ENCODE peak calls at places on chromosomes 6 and 20, in five cellular contexts. G is IMR-90, O is endothelial cell of umbilical vein, L is HepG2, T is heart left ventricle. D is an unnamed sample.

GRCh38 chr6:12482386-12482785 is 192.2 kb downstream of the EDN1 start:
- DNase-seq in G (no peak), O (peak; percentile 24), L (no peak), T (no peak), D (no peak)

GRCh38 chr6:34487536-34487935 is 21.7 kb downstream of the PACSIN1 start:
- DNase-seq in G (no peak), O (no peak), L (no peak), T (no peak), D (no peak)

GRCh38 chr20:11067359-11067758 is 393.6 kb upstream of the JAG1 start:
- DNase-seq in G (no peak), O (no peak), L (no peak), T (no peak), D (no peak)

GRCh38 chr6:53634184-53634631 is 31.3 kb downstream of the KLHL31 start:
- DNase-seq in G (no peak), O (no peak), L (peak; percentile 85), T (no peak), D (no peak)

GRCh38 chr6:75096986-75097385 is 108.9 kb downstream of the COL12A1 start:
- DNase-seq in G (no peak), O (no peak), L (no peak), T (no peak), D (no peak)

GRCh38 chr6:117432273-117432672 is 6.5 kb upstream of the ROS1 start:
- DNase-seq in G (no peak), O (no peak), L (no peak), T (no peak), D (no peak)

GRCh38 chr20:56483970-56484369 is 15.5 kb downstream of the RTF2 start:
- DNase-seq in G (no peak), O (no peak), L (no peak), T (no peak), D (no peak)

GRCh38 chr6:10429638-10430427 is 15.0 kb upstream of the TFAP2A start:
- DNase-seq in G (peak; percentile 52), O (peak; percentile 65), L (peak; percentile 50), T (no peak), D (no peak)

GRCh38 chr6:66699385-66699784 is 992.4 kb upstream of the EYS start:
- DNase-seq in G (no peak), O (no peak), L (no peak), T (no peak), D (no peak)

GRCh38 chr6:152173321-152173720 is 365.8 kb downstream of the ESR1 start:
- DNase-seq in G (no peak), O (no peak), L (no peak), T (no peak), D (no peak)

GRCh38 chr6:109498049-109498448 is 15.0 kb upstream of the ZBTB24 start:
- DNase-seq in G (no peak), O (no peak), L (no peak), T (no peak), D (no peak)

GRCh38 chr6:31791324-31792089 is 4.0 kb downstream of the VARS1 start:
- DNase-seq in G (peak; percentile 39), O (peak; percentile 61), L (peak; percentile 65), T (no peak), D (peak; percentile 68)

GRCh38 chr6:138456393-138456775 is 42.9 kb downstream of the NHSL1 start:
- DNase-seq in G (no peak), O (peak; percentile 46), L (no peak), T (no peak), D (no peak)

GRCh38 chr6:16725145-16725864 is 36.0 kb downstream of the ATXN1 start:
- DNase-seq in G (peak; percentile 88), O (peak; percentile 96), L (no peak), T (no peak), D (no peak)

GRCh38 chr6:24825130-24825630 is 26.5 kb upstream of the ARMH2 start:
- DNase-seq in G (no peak), O (no peak), L (no peak), T (no peak), D (no peak)

GRCh38 chr6:356828-357251 is 34.7 kb upstream of the IRF4 start:
- DNase-seq in G (no peak), O (no peak), L (no peak), T (no peak), D (no peak)

GRCh38 chr6:134117409-134117808 is 65.0 kb upstream of the SLC2A12 start:
- DNase-seq in G (peak; percentile 59), O (no peak), L (no peak), T (no peak), D (no peak)
- TF ChIP-seq POLR2A in G (no peak), O (no peak), L (no peak), T (no peak), D (no peak)

DNA sequence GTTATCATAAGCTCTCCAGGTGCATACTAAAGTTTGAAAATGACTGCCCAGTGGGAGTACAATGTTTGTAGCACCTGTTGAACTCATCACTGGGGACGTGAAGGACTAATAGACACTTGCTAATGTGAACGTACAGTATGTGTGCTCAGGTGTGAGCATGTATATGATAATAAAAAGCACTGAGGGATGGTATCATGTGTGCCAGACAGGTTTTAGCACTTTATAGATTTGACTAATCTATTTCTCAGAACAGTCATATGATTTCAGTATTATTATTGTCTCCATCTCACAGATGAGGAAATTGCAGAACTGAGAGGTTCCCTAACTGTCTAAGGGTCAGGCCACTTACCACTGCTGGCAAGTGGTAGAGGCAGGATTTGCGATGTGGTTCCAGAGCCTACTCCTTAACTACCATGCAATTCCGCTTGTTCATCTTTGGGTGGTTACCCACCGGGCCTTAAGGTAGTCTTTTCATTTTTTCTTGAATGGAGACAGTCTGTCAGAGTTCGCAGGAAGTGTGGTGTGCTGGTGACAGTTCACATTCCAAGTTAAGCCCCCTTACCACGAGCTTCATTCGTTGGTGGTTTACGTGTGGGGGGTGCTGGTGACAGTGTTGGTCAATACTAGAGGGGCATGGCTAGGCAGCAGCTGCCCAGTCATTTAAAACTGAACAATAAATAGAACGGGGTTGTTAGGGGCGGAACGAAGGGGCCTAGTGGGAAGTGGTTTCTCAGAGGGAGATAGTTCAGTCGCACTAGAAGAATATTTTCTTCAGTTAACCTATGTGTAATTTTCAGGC is 46.8 kb downstream of the RREB1 start:
- DNase-seq in G (no peak), O (no peak), L (no peak), T (no peak), D (no peak)
- TF ChIP-seq POLR2A in G (no peak), O (no peak), L (no peak), T (no peak), D (no peak)

GRCh38 chr6:114521926-114522325 is 179.1 kb upstream of the HS3ST5 start:
- DNase-seq in G (no peak), O (no peak), L (no peak), T (no peak), D (no peak)
- TF ChIP-seq POLR2A in G (no peak), O (no peak), L (no peak), T (no peak), D (no peak)

GRCh38 chr20:2663887-2664719 is at the start of gene IDH3B:
- DNase-seq in G (peak; percentile 94), O (peak; percentile 90), L (peak; percentile 96), T (peak; percentile 93), D (peak; percentile 77)
- TF ChIP-seq POLR2A in G (peak; percentile 91), O (peak; percentile 93), L (peak; percentile 95), T (peak; percentile 80), D (peak; percentile 81)

D was measured in H54.